ENCODE peak calls at places on chromosomes 5 and 9, in ten cellular contexts. H is breast epithelium; V is activated CD8-positive, alpha-beta T cell treated with anti-CD3 and anti-CD28 coated beads for 36 hours; R is GM20000; E is choroid plexus epithelial cell; N is nephron progenitor cell; X is cardiac fibroblast; G is GM13977; O is GM06990; M is HFF-Myc. S is an unnamed sample.

GRCh38 chr5:43854697-43855292 is 251.8 kb downstream of the NNT start:
- DNase-seq in H (no peak), V (no peak), R (no peak), E (peak), N (no peak), X (peak), G (no peak), O (no peak), M (no peak), S (no peak)

GRCh38 chr5:169856571-169856970 is 123.7 kb downstream of the INSYN2B start:
- DNase-seq in H (no peak), V (no peak), R (no peak), E (peak), N (no peak), X (peak), G (no peak), O (no peak), M (peak), S (no peak)

GRCh38 chr5:109467058-109467457 is 57.3 kb upstream of the PJA2 start:
- DNase-seq in H (no peak), V (no peak), R (no peak), E (no peak), N (no peak), X (no peak), G (no peak), O (no peak), M (no peak), S (no peak)

GRCh38 chr9:134484479-134484878 is 157.1 kb upstream of the COL5A1 start:
- DNase-seq in H (no peak), V (no peak), R (no peak), E (no peak), N (no peak), X (no peak), G (no peak), O (no peak), M (no peak), S (no peak)

GRCh38 chr9:81871695-81872094 is 56.5 kb upstream of the SPATA31D4 start:
- DNase-seq in H (no peak), V (no peak), R (no peak), E (peak), N (no peak), X (peak), G (no peak), O (no peak), M (no peak), S (no peak)

GRCh38 chr5:91651704-91652103 is 268.6 kb upstream of the ARRDC3 start:
- DNase-seq in H (no peak), V (no peak), R (no peak), E (no peak), N (no peak), X (no peak), G (no peak), O (no peak), M (no peak), S (no peak)

GRCh38 chr5:131587541-131587940 is 47.5 kb downstream of the RAPGEF6 start:
- DNase-seq in H (no peak), V (no peak), R (no peak), E (no peak), N (no peak), X (no peak), G (no peak), O (no peak), M (no peak), S (no peak)

GRCh38 chr5:72525816-72526215 is 18.6 kb upstream of the ZNF366 start:
- DNase-seq in H (no peak), V (no peak), R (no peak), E (peak), N (no peak), X (peak), G (no peak), O (no peak), M (no peak), S (no peak)

GRCh38 chr9:127801955-127802575 is 617 bp upstream of the FPGS start:
- DNase-seq in H (no peak), V (no peak), R (no peak), E (peak), N (no peak), X (peak), G (no peak), O (no peak), M (no peak), S (no peak)
- TF ChIP-seq CTCF in H (peak), V (no peak), R (no peak), E (peak), N (no peak), X (no peak), G (no peak), O (peak), M (no peak), S (no peak)

GRCh38 chr5:81209386-81209785 is 23.7 kb upstream of the CKMT2 start:
- DNase-seq in H (no peak), V (no peak), R (no peak), E (no peak), N (no peak), X (no peak), G (no peak), O (no peak), M (no peak), S (no peak)

GRCh38 chr5:81209869-81210268 is 23.3 kb upstream of the CKMT2 start:
- DNase-seq in H (no peak), V (peak), R (no peak), E (no peak), N (no peak), X (no peak), G (no peak), O (no peak), M (no peak), S (no peak)

GRCh38 chr5:81213070-81213469 is 20.1 kb upstream of the CKMT2 start:
- DNase-seq in H (no peak), V (no peak), R (no peak), E (no peak), N (no peak), X (no peak), G (no peak), O (no peak), M (no peak), S (no peak)

GRCh38 chr5:81214848-81215247 is 18.3 kb upstream of the CKMT2 start:
- DNase-seq in H (no peak), V (no peak), R (no peak), E (no peak), N (no peak), X (no peak), G (no peak), O (no peak), M (no peak), S (no peak)

DNA sequence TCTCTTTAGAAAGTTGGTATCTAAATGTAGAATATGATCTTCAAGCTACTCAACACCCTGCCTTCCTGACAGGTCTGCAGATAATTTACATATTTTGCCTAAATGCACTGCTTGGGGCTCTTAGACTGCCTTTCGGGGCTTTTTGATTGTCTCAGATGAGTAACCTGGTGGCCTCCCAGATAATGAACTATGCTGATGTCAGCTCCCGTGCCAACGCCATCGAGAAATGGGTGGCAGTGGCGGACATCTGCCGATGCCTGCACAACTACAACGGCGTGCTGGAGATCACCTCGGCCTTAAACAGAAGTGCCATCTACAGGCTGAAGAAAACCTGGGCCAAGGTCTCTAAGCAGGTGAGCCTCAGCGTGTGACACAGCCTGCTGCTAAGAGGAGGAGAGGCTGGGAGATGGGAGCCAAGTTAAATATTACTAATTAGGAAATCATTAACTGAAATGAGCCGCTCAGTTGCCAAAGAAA is 20.9 kb upstream of the CKMT2 start:
- DNase-seq in H (no peak), V (peak), R (peak), E (no peak), N (no peak), X (no peak), G (no peak), O (peak), M (no peak), S (no peak)
- TF ChIP-seq CTCF in H (no peak), V (no peak), R (no peak), E (no peak), N (no peak), X (no peak), G (peak), O (peak), M (no peak), S (no peak)

GRCh38 chr9:34684145-34684544 is 6.9 kb downstream of the CCL19 start:
- DNase-seq in H (no peak), V (peak), R (no peak), E (no peak), N (no peak), X (no peak), G (no peak), O (no peak), M (no peak), S (no peak)
- TF ChIP-seq CTCF in H (no peak), V (peak), R (no peak), E (no peak), N (no peak), X (no peak), G (no peak), O (peak), M (no peak), S (no peak)

GRCh38 chr5:122902263-122902662 is 56.9 kb downstream of the SNX24 start:
- DNase-seq in H (no peak), V (no peak), R (no peak), E (no peak), N (no peak), X (no peak), G (no peak), O (no peak), M (no peak), S (no peak)

GRCh38 chr5:122895141-122895540 is 49.7 kb downstream of the SNX24 start:
- DNase-seq in H (no peak), V (no peak), R (no peak), E (no peak), N (no peak), X (no peak), G (no peak), O (no peak), M (no peak), S (no peak)

GRCh38 chr5:122901346-122901745 is 55.9 kb downstream of the SNX24 start:
- DNase-seq in H (no peak), V (no peak), R (no peak), E (no peak), N (no peak), X (no peak), G (no peak), O (no peak), M (no peak), S (no peak)

GRCh38 chr5:122896598-122897282 is 51.3 kb downstream of the SNX24 start:
- DNase-seq in H (no peak), V (no peak), R (no peak), E (peak), N (no peak), X (peak), G (no peak), O (no peak), M (peak), S (no peak)

DNA sequence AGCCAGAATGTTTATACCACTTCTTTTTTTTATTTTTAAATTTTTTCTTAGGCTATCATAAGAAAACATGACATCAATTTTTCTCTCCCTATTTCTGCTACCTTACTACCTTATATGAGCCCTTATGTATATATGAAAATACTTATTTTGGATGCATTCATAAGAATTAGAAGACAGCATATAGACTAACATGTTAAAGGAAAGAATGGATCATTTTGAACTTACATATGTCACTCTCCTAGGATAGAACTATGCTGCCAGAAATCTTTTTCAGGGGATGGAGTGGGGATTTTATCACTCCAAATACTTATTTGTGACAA is 51.8 kb downstream of the SNX24 start:
- DNase-seq in H (no peak), V (no peak), R (no peak), E (no peak), N (no peak), X (no peak), G (no peak), O (no peak), M (no peak), S (no peak)
- TF ChIP-seq CTCF in H (no peak), V (no peak), R (no peak), E (no peak), N (peak), X (no peak), G (no peak), O (no peak), M (no peak), S (no peak)

GRCh38 chr9:114263853-114264510 is 58.9 kb upstream of the ORM1 start:
- DNase-seq in H (no peak), V (peak), R (no peak), E (peak), N (peak), X (peak), G (no peak), O (no peak), M (no peak), S (no peak)
- TF ChIP-seq CTCF in H (no peak), V (no peak), R (no peak), E (peak), N (no peak), X (peak), G (peak), O (peak), M (peak), S (no peak)

DNA sequence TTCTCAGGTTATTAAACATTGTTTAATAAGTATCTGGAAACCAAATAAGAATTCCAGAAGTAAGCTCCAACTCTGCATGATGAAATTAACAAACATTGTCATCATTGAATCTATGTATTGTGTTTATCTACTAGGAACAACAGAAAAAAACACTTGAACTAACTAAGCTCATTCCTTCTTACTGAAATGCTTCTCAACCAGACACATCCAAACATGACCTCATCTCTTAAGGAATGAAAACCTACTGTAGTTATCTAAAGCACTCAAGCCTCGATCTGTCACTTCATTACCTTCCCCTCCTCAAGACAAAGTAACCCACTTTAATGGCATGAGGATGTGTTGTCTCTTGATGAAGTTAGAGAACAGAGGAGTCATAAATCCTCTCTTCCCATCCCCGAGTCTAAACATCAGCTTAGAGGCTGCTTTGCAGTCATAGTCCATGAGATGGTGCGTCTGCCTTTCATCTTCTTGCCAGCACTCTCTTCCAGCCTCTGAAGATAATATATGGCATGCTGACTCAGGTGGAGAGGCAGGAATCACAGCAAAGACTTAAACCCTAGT is 86.5 kb downstream of the CEMIP2 start:
- DNase-seq in H (no peak), V (no peak), R (no peak), E (peak), N (peak), X (peak), G (no peak), O (no peak), M (no peak), S (no peak)
- TF ChIP-seq CTCF in H (no peak), V (no peak), R (no peak), E (peak), N (no peak), X (no peak), G (no peak), O (no peak), M (no peak), S (no peak)

DNA sequence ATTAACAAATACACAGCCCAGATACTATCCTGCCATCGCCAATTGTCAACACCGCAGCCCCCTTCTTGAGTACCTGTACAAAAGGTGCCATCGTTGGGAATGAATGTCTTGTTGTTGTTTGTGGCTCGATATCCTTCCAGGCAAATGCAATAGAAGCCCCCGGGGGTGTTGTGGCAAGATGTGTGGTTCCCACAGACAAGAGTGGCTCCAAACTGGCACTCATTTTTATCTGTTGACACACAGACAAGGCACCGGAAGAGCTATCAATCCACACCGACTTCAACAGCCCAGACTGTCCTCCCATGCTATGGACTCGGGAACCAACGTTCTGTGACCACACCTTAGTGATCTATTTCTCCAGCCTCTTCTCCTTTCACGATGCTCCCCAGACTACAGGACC is 25.9 kb downstream of the SUSD1 start:
- DNase-seq in H (no peak), V (no peak), R (no peak), E (no peak), N (no peak), X (no peak), G (no peak), O (no peak), M (no peak), S (no peak)
- TF ChIP-seq CTCF in H (no peak), V (no peak), R (no peak), E (no peak), N (no peak), X (no peak), G (no peak), O (no peak), M (no peak), S (no peak)

S was measured in GM13976.